ENCODE peak calls at places on chromosomes 11 and 22, in four cellular contexts. H, Z, B and L are unnamed samples.

GRCh38 chr11:66126064-66126463 is 56.0 kb downstream of the PACS1 start:
- DNase-seq in B (no peak), Z (no peak), H (no peak), L (no peak)

GRCh38 chr11:848380-848931 is 5.8 kb downstream of the TSPAN4 start:
- DNase-seq in B (peak; percentile 85), H (no peak), Z (peak; percentile 65), L (no peak)

GRCh38 chr11:108985611-108986279 is 320.9 kb downstream of the DDX10 start:
- DNase-seq in Z (no peak), B (no peak), H (peak; percentile 82), L (no peak)

GRCh38 chr22:30089655-30089974 is 9.4 kb downstream of the HORMAD2 start:
- DNase-seq in H (no peak), Z (no peak), B (no peak), L (no peak)

GRCh38 chr11:3840289-3840869 is 380 bp downstream of the RHOG start:
- DNase-seq in H (no peak), Z (no peak), B (peak; percentile 81), L (peak; percentile 27)

GRCh38 chr11:802018-802617 is 2.9 kb downstream of the PIDD1 start:
- DNase-seq in B (no peak), Z (no peak), H (no peak), L (no peak)

GRCh38 chr11:1497600-1497999 is 11.0 kb upstream of the MOB2 start:
- DNase-seq in Z (no peak), B (no peak), H (no peak), L (no peak)

GRCh38 chr11:28690746-28691145 is 582.6 kb downstream of the METTL15 start:
- DNase-seq in B (no peak), H (peak; percentile 75), Z (no peak), L (no peak)

GRCh38 chr11:726278-726915 is 20.4 kb downstream of the EPS8L2 start:
- DNase-seq in H (peak; percentile 26), Z (peak; percentile 66), B (peak; percentile 74), L (no peak)

GRCh38 chr11:93330446-93330984 is at the start of gene DEUP1:
- DNase-seq in B (peak; percentile 82), Z (peak; percentile 55), H (no peak), L (peak; percentile 21)

GRCh38 chr11:76609736-76610370 is 60.7 kb downstream of the LRRC32 start:
- DNase-seq in B (peak; percentile 43), Z (no peak), H (no peak), L (no peak)

GRCh38 chr11:61966673-61967176 is 709 bp downstream of the FTH1 start:
- DNase-seq in H (no peak), B (no peak), Z (no peak), L (peak; percentile 27)

GRCh38 chr11:119501777-119502405 is 78.9 kb upstream of the THY1 start:
- DNase-seq in Z (peak; percentile 49), H (no peak), B (no peak), L (no peak)

GRCh38 chr11:72223615-72224586 is 666 bp upstream of the INPPL1 start:
- DNase-seq in B (peak; percentile 79), Z (peak; percentile 71), H (peak; percentile 56), L (peak; percentile 66)

GRCh38 chr11:11461473-11461872 is 108.4 kb upstream of the CSNK2A3 start:
- DNase-seq in H (no peak), B (no peak), Z (no peak), L (no peak)

GRCh38 chr11:11463397-11463796 is 110.3 kb upstream of the CSNK2A3 start:
- DNase-seq in H (no peak), Z (no peak), B (no peak), L (no peak)

GRCh38 chr11:11456896-11457295 is 103.8 kb upstream of the CSNK2A3 start:
- DNase-seq in H (no peak), B (no peak), Z (no peak), L (no peak)

GRCh38 chr11:11458523-11458922 is 105.5 kb upstream of the CSNK2A3 start:
- DNase-seq in Z (no peak), B (no peak), H (no peak), L (no peak)

GRCh38 chr11:11459578-11459977 is 106.5 kb upstream of the CSNK2A3 start:
- DNase-seq in B (no peak), H (no peak), Z (no peak), L (no peak)
- H3K27me3 ChIP-seq in B (no peaks in the 10 kb centered on the region), H (peaks cover 11% of the 10 kb centered on the region), Z (no peaks in the 10 kb centered on the region), L (no peaks in the 10 kb centered on the region)

DNA sequence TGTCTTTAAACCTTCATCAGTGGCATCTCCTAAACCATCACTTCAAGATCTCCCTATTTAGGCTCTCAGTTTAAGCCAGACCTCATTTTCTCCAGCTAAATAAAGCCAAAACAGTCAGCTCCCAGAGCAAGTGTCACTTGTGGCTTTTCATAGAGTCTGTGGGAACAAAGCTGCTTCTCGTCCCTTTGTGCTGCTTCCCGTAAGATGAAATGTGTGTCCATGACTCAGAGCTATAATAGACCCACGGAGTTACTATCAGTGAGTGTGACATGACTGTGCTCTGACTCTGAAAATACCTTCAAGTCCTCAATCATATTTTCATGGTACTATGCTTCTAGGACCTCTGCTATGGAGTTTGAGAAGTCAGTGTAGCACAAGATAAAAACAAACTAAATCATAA is 57.3 kb upstream of the SLN start:
- DNase-seq in Z (no peak), H (peak; percentile 70), B (no peak), L (peak; percentile 78)
- H3K4me2 ChIP-seq in Z (no peak overlapping the region), H (no peak overlapping the region), B (no peak overlapping the region), L (no peak overlapping the region)

DNA sequence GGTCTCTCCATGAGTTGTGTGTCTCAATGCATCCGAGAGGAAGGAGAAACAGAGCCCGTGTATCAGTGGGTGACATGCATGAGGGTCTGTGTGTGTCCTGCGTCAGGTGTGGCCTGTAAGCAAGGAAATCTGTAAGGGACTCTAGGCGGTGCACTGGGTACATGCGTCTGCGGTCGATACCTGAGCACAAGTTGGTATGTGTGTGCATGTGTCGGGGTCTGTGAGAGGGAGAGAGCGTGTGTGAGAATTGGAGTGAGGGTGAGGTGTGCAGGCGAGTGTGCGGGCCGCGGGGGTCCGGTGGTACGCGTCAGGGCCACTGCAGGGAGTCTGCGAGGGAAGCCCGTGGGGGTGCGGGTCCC is 503 bp downstream of the CDC42BPG start:
- DNase-seq in Z (no peak), H (no peak), B (no peak), L (no peak)
- H2BK5ac ChIP-seq in Z (no peak overlapping the region), H (no peak overlapping the region), B (peak overlapping the region; percentile 78), L (peak overlapping the region; percentile 83)

GRCh38 chr11:125146232-125146631 is 18.3 kb upstream of the PKNOX2 start:
- DNase-seq in B (no peak), Z (peak; percentile 75), H (no peak), L (no peak)
- H3K27me3 ChIP-seq in B (peaks cover 13% of the 10 kb centered on the region), Z (peaks cover 22% of the 10 kb centered on the region), H (peaks cover 11% of the 10 kb centered on the region), L (no peaks in the 10 kb centered on the region)

DNA sequence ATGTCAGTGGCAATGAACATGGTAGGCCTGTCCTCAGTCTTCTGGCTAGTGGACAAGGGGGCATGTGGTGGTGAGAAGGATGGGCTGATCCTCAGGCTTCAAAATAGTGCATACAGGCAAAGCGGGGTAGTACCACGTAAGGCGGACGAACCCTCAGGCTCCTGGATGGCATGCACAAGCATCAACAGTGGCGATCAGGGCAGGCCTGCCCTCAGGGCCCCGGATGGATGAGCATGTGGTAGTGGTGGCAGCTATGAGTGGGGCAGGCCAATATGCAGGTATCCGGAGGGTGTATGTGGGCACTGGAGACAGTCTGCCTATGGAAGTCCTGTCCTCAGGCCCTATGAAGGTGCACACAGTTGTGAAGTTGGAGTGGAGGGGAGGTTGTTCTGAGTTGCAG is 163.8 kb downstream of the GUCY1A2 start:
- DNase-seq in B (no peak), Z (no peak), H (no peak), L (no peak)
- H3K4me2 ChIP-seq in B (no peak overlapping the region), Z (no peak overlapping the region), H (no peak overlapping the region), L (no peak overlapping the region)